ENCODE peak calls at places on chromosomes 6 and 20, in four cellular contexts. K is lower leg skin, S is lower lobe of right lung, H is pancreas. T is an unnamed sample.

GRCh38 chr6:139308284-139308916 is 16.6 kb upstream of the TXLNB start:
- DNase-seq in K (no peak), H (no peak), S (no peak), T (no peak)

GRCh38 chr20:63254237-63254535 is at the start of gene NKAIN4:
- DNase-seq in K (no peak), S (no peak), H (no peak), T (no peak)

GRCh38 chr6:163760860-163761259 is 346.3 kb downstream of the QKI start:
- DNase-seq in H (no peak), K (no peak), S (no peak), T (no peak)

GRCh38 chr6:44932651-44933091 is 395.5 kb upstream of the RUNX2 start:
- DNase-seq in S (no peak), H (no peak), K (no peak), T (no peak)

GRCh38 chr6:56435326-56435725 is 187.9 kb upstream of the COL21A1 start:
- DNase-seq in H (no peak), K (no peak), S (no peak), T (no peak)

GRCh38 chr6:151229401-151230276 is 10.1 kb upstream of the AKAP12 start:
- DNase-seq in H (no peak), K (no peak), S (no peak), T (no peak)

GRCh38 chr20:41141153-41141815 is 3.9 kb downstream of the PLCG1 start:
- DNase-seq in S (no peak), H (no peak), K (no peak), T (no peak)

GRCh38 chr6:170374571-170375444 is 68.2 kb downstream of the FAM120B start:
- DNase-seq in S (no peak), H (no peak), K (no peak), T (no peak)

GRCh38 chr20:32966382-32966781 is 37.9 kb downstream of the SUN5 start:
- DNase-seq in S (no peak), K (peak; percentile 4), H (no peak), T (peak; percentile 59)

GRCh38 chr6:81075974-81076373 is 676.5 kb downstream of the TENT5A start:
- DNase-seq in S (no peak), K (no peak), H (no peak), T (no peak)

GRCh38 chr6:54992789-54993188 is 146.2 kb downstream of the FAM83B start:
- DNase-seq in H (no peak), S (no peak), K (no peak), T (no peak)

GRCh38 chr6:112745765-112746164 is 398.6 kb downstream of the RFPL4B start:
- DNase-seq in H (no peak), S (no peak), K (no peak), T (no peak)

GRCh38 chr6:100915876-100916275 is 34.7 kb upstream of the ASCC3 start:
- DNase-seq in H (no peak), S (no peak), K (no peak), T (no peak)

GRCh38 chr6:170250981-170251775 is 39.7 kb downstream of the DLL1 start:
- DNase-seq in K (no peak), S (no peak), H (no peak), T (no peak)

GRCh38 chr6:111768431-111768770 is 104.9 kb downstream of the FYN start:
- DNase-seq in K (no peak), H (no peak), S (no peak), T (no peak)

GRCh38 chr6:14713008-14713452 is 532.8 kb upstream of the JARID2 start:
- DNase-seq in K (peak; percentile 63), H (no peak), S (no peak), T (no peak)

GRCh38 chr6:53130891-53131290 is 17.8 kb downstream of the GCM1 start:
- DNase-seq in K (no peak), S (no peak), H (no peak), T (no peak)

GRCh38 chr6:1347187-1347560 is 35.3 kb downstream of the FOXQ1 start:
- DNase-seq in K (no peak), H (no peak), S (no peak), T (no peak)

GRCh38 chr20:48606841-48607543 is 220.8 kb downstream of the PREX1 start:
- DNase-seq in S (peak; percentile 21), K (no peak), H (no peak), T (no peak)

GRCh38 chr6:56399672-56400263 is 152.4 kb upstream of the COL21A1 start:
- DNase-seq in H (peak; percentile 52), K (no peak), S (no peak), T (no peak)

GRCh38 chr6:141264101-141264500 is 868.6 kb upstream of the GJE1 start:
- DNase-seq in S (no peak), K (no peak), H (no peak), T (no peak)

DNA sequence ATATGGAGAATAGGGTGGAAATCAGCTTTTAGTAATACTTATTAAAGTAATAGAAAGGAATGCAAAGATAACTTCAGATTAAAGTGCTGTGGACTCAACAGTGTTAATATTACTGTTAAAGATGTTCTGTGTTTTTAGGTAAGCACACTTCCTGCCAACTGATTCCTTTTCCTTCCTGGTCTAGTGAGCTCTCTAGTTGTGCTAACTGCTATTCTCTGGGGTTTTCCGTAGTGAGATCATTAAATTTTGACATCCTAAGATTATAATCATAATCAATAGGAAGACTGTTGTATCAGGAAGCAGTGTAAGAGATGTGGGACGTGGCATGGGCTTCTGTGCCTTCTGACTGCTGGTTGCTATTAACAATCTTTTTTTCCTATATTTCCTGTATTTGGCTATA is 1.2 kb upstream of the TMEM217 start:
- DNase-seq in S (no peak), K (no peak), H (no peak), T (no peak)
- H3K4me3 ChIP-seq in S (no peak overlapping the region), K (no peak overlapping the region), H (peak overlapping the region; percentile 89), T (no peak overlapping the region)

GRCh38 chr20:61875221-61875885 is 190.3 kb downstream of the TAF4 start:
- DNase-seq in H (peak; percentile 6), S (no peak), K (no peak), T (no peak)
- TF ChIP-seq CTCF in H (no peak), S (no peak), K (no peak), T (no peak)

GRCh38 chr6:31805939-31806469 is 762 bp downstream of the LSM2 start:
- DNase-seq in K (no peak), H (no peak), S (peak; percentile 21), T (no peak)
- H3K4me3 ChIP-seq in K (peak overlapping the region; percentile 60), H (peak overlapping the region; percentile 53), S (peak overlapping the region; percentile 66), T (peak overlapping the region; percentile 77)

DNA sequence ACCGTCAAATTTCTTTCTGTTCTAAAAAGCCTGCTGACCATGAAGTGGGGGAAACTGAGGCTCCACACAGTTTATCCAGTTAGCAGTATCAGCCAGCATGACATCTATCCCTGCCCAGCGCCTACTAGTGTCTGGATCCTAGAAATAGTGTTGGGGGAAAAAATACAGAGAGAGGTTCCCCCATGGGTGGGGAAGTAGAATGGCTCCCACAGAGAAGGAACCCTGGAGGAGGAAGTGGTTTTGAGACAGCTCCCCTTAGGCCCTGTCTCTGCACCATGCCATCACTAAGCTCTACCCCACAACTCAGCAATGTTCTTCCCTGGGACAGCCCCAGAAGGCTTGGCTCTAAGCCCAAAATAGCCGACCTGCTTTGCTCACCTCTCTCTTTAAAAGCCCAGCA is 153.4 kb downstream of the MBOAT1 start:
- DNase-seq in H (no peak), S (no peak), K (no peak), T (no peak)
- TF ChIP-seq CTCF in H (no peak), S (no peak), K (no peak), T (no peak)